ENCODE peak calls at places on chromosome 7, in ten cellular contexts. C is H1, E is PC-9, W is tibial artery, Y is mucosa of descending colon, P is body of pancreas, I is AG04450, X is foreskin fibroblast, T is upper lobe of right lung, Q is uterus. G is an unnamed sample.

GRCh38 chr7:139570626-139571025 is 47.1 kb downstream of the CLEC2L start:
- DNase-seq in C (no peak), E (no peak), W (no peak), Y (no peak), P (no peak), I (no peak), X (no peak), T (no peak), Q (no peak), G (no peak)

GRCh38 chr7:1030444-1031070 is 13.8 kb upstream of the GPR146 start:
- DNase-seq in C (no peak), E (no peak), W (no peak), Y (no peak), P (no peak), I (no peak), X (no peak), T (no peak), Q (no peak), G (no peak)

GRCh38 chr7:116120839-116121238 is 89.5 kb upstream of the TES start:
- DNase-seq in C (no peak), E (no peak), W (no peak), Y (no peak), P (no peak), I (no peak), X (no peak), T (no peak), Q (no peak), G (no peak)

GRCh38 chr7:71131256-71131752 is 640 bp upstream of the GALNT17 start:
- DNase-seq in C (no peak), E (no peak), W (peak; percentile 80), Y (peak; percentile 6), P (peak; percentile 67), I (no peak), X (no peak), T (peak; percentile 67), Q (peak; percentile 45), G (peak; percentile 12)

GRCh38 chr7:154909241-154910105 is 93.5 kb downstream of the PAXIP1 start:
- DNase-seq in C (no peak), E (no peak), W (no peak), Y (no peak), P (no peak), I (no peak), X (no peak), T (no peak), Q (no peak), G (no peak)

GRCh38 chr7:157017639-157018327 is 7.3 kb upstream of the MNX1 start:
- DNase-seq in C (no peak), E (no peak), W (no peak), Y (no peak), P (no peak), I (no peak), X (no peak), T (peak; percentile 54), Q (no peak), G (no peak)

GRCh38 chr7:35729061-35729783 is 34.3 kb upstream of the HERPUD2 start:
- DNase-seq in C (no peak), E (no peak), W (no peak), Y (no peak), P (no peak), I (no peak), X (no peak), T (no peak), Q (no peak), G (no peak)

GRCh38 chr7:151699920-151700319 is 177.0 kb downstream of the PRKAG2 start:
- DNase-seq in C (no peak), E (no peak), W (no peak), Y (no peak), P (no peak), I (no peak), X (no peak), T (no peak), Q (no peak), G (no peak)

GRCh38 chr7:107103369-107103768 is 58.9 kb downstream of the PRKAR2B start:
- DNase-seq in C (no peak), E (peak; percentile 71), W (no peak), Y (no peak), P (no peak), I (no peak), X (no peak), T (no peak), Q (no peak), G (no peak)

GRCh38 chr7:48154792-48155413 is 16.4 kb upstream of the ABCA13 start:
- DNase-seq in C (no peak), E (peak; percentile 63), W (no peak), Y (peak; percentile 88), P (peak; percentile 58), I (no peak), X (no peak), T (no peak), Q (no peak), G (no peak)

GRCh38 chr7:31251441-31251840 is 89.1 kb downstream of the NEUROD6 start:
- DNase-seq in C (no peak), E (no peak), W (no peak), Y (no peak), P (no peak), I (no peak), X (no peak), T (no peak), Q (no peak), G (no peak)

GRCh38 chr7:80253237-80253636 is 118.6 kb downstream of the GNAI1 start:
- DNase-seq in C (no peak), E (no peak), W (no peak), Y (no peak), P (no peak), I (no peak), X (no peak), T (no peak), Q (no peak), G (no peak)

GRCh38 chr7:111474723-111475418 is 87.4 kb downstream of the IMMP2L start:
- DNase-seq in C (no peak), E (no peak), W (no peak), Y (no peak), P (no peak), I (no peak), X (no peak), T (no peak), Q (no peak), G (no peak)
- H3K4me3 ChIP-seq in C (no peak overlapping the region), E (no peak overlapping the region), W (no peak overlapping the region), Y (no peak overlapping the region), P (no peak overlapping the region), I (no peak overlapping the region), X (no peak overlapping the region), T (no peak overlapping the region), Q (no peak overlapping the region), G (no peak overlapping the region)

GRCh38 chr7:132240821-132241422 is 335.3 kb downstream of the PLXNA4 start:
- DNase-seq in C (no peak), E (no peak), W (no peak), Y (no peak), P (no peak), I (no peak), X (no peak), T (no peak), Q (no peak), G (no peak)

GRCh38 chr7:132243463-132243862 is 332.8 kb downstream of the PLXNA4 start:
- DNase-seq in C (no peak), E (no peak), W (no peak), Y (no peak), P (no peak), I (no peak), X (no peak), T (no peak), Q (no peak), G (no peak)

GRCh38 chr7:132240262-132240661 is 336.0 kb downstream of the PLXNA4 start:
- DNase-seq in C (no peak), E (no peak), W (no peak), Y (peak; percentile 83), P (no peak), I (no peak), X (no peak), T (no peak), Q (no peak), G (no peak)

GRCh38 chr7:132242192-132242812 is 334.0 kb downstream of the PLXNA4 start:
- DNase-seq in C (no peak), E (no peak), W (no peak), Y (no peak), P (no peak), I (no peak), X (no peak), T (no peak), Q (no peak), G (no peak)

GRCh38 chr7:132239422-132239994 is 336.8 kb downstream of the PLXNA4 start:
- DNase-seq in C (no peak), E (no peak), W (no peak), Y (no peak), P (no peak), I (no peak), X (no peak), T (no peak), Q (no peak), G (no peak)
- TF ChIP-seq CTCF in C (peak; percentile 22), E (no peak), W (no peak), Y (no peak), P (no peak), I (no peak), X (no peak), T (no peak), Q (no peak), G (no peak)

DNA sequence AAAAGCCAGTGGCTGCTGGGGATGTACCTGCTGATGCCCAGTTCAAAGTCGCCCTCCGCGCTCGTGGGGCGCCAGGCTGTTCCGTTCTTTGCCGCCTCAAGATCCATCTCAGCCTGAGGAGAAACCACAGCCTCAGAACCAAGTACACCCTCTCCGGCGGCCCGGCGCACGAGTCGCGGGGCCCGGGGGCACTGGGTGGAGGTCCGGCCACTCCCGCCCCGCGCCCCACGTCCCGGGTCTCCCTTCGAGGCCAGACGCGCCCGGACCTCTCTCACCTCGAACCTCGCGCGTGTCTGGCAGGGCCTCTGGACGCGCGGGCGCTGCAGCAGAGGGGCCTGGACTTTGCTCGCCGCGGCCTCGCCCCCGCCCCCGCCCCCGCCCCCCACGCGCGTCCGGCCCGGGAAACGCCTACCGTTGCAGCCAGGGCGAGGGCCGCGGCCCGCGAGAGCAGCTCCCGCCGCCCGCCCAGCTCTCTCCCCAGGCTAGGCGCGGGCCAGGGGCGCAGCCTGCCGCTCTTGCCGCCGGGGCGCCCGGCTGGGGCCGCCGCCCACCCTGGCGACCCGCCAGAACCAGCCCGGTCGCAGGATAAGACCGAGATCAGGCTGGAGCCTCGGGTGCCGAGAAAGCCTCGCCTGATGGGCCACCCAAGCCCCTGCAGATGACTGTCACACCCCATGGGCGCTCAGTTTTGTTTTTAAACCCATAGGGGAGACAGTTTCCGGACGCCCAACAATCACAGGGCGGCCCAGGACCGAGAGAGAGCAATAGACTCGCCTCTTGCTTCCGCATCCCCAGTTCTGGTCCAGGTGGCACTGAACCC is at the start of gene ABCB4:
- DNase-seq in C (no peak), E (no peak), W (no peak), Y (peak; percentile 13), P (no peak), I (no peak), X (no peak), T (peak; percentile 59), Q (no peak), G (no peak)
- H3K4me3 ChIP-seq in C (peak within 1 kb of the TSS; percentile 46), E (no peak within 1 kb of the TSS), W (peak within 1 kb of the TSS; percentile 57), Y (no peak within 1 kb of the TSS), P (no peak within 1 kb of the TSS), I (peak within 1 kb of the TSS; percentile 31), X (peak within 1 kb of the TSS; percentile 52), T (peak within 1 kb of the TSS; percentile 46), Q (peak within 1 kb of the TSS; percentile 4), G (peak within 1 kb of the TSS; percentile 49)

GRCh38 chr7:91424372-91424771 is 160.1 kb downstream of the FZD1 start:
- DNase-seq in C (no peak), E (no peak), W (no peak), Y (no peak), P (no peak), I (no peak), X (no peak), T (no peak), Q (no peak), G (no peak)
- TF ChIP-seq CTCF in C (peak; percentile 45), E (no peak), W (no peak), Y (no peak), P (no peak), I (peak; percentile 6), X (no peak), T (no peak), Q (no peak), G (peak; percentile 11)

G was measured in astrocyte of the cerebellum.